ENCODE peak calls at places on chromosomes 12 and 14, in four cellular contexts. T is heart right ventricle, Y is GM13976, I is neural crest cell. Q is an unnamed sample.

GRCh38 chr12:90062799-90063198 is 354.2 kb upstream of the ATP2B1 start:
- DNase-seq in T (no peak), Y (no peak), I (no peak), Q (no peak)

GRCh38 chr12:114668151-114668891 is 15.7 kb downstream of the TBX3 start:
- DNase-seq in T (peak), Y (peak), I (peak), Q (peak)

GRCh38 chr12:94987806-94988205 is 15.7 kb downstream of the NDUFA12 start:
- DNase-seq in T (no peak), Y (no peak), I (no peak), Q (no peak)

GRCh38 chr14:31945074-31945613 is 132.0 kb upstream of the ARHGAP5 start:
- DNase-seq in T (no peak), Y (no peak), I (no peak), Q (no peak)

GRCh38 chr12:44159211-44159610 is 323.3 kb downstream of the TMEM117 start:
- DNase-seq in T (no peak), Y (no peak), I (no peak), Q (no peak)

GRCh38 chr12:5556033-5556614 is 124.2 kb downstream of the NTF3 start:
- DNase-seq in T (no peak), Y (no peak), I (peak), Q (peak)

GRCh38 chr12:12032260-12032761 is 38.4 kb upstream of the BCL2L14 start:
- DNase-seq in T (no peak), Y (peak), I (no peak), Q (no peak)

GRCh38 chr12:47602949-47603558 is 102.8 kb downstream of the RPAP3 start:
- DNase-seq in T (no peak), Y (no peak), I (no peak), Q (no peak)

GRCh38 chr12:32149489-32149888 is 42.8 kb downstream of the BICD1 start:
- DNase-seq in T (no peak), Y (no peak), I (no peak), Q (no peak)

GRCh38 chr14:58812050-58812690 is 174.4 kb downstream of the DACT1 start:
- DNase-seq in T (no peak), Y (peak), I (no peak), Q (no peak)

GRCh38 chr12:11724888-11725310 is 75.4 kb downstream of the ETV6 start:
- DNase-seq in T (no peak), Y (no peak), I (no peak), Q (no peak)

GRCh38 chr14:105196228-105196960 is 15.3 kb upstream of the NUDT14 start:
- DNase-seq in T (peak), Y (no peak), I (peak), Q (no peak)

GRCh38 chr12:110739488-110739887 is 3.2 kb downstream of the PPP1CC start:
- DNase-seq in T (no peak), Y (no peak), I (no peak), Q (no peak)

GRCh38 chr14:87868920-87869319 is 124.1 kb downstream of the GALC start:
- DNase-seq in T (no peak), Y (no peak), I (no peak), Q (no peak)

GRCh38 chr12:569803-570236 is 93.4 kb downstream of the NINJ2 start:
- DNase-seq in T (peak), Y (peak), I (peak), Q (peak)

GRCh38 chr14:92675421-92675820 is 73.0 kb downstream of the LGMN start:
- DNase-seq in T (no peak), Y (no peak), I (no peak), Q (peak)

GRCh38 chr12:109428038-109428629 is 49.0 kb downstream of the KCTD10 start:
- DNase-seq in T (peak), Y (peak), I (peak), Q (peak)

GRCh38 chr12:99111600-99111999 is 466.5 kb downstream of the APAF1 start:
- DNase-seq in T (no peak), Y (no peak), I (no peak), Q (no peak)

GRCh38 chr14:69685716-69686115 is 74.3 kb downstream of the SUSD6 start:
- DNase-seq in T (peak), Y (no peak), I (no peak), Q (peak)

GRCh38 chr12:44509471-44509870 is 366.6 kb downstream of the NELL2 start:
- DNase-seq in T (no peak), Y (no peak), I (no peak), Q (no peak)

GRCh38 chr12:121295746-121296617 is 527 bp downstream of the CAMKK2 start:
- DNase-seq in T (no peak), Y (peak), I (peak), Q (peak)

GRCh38 chr14:90753456-90754005 is 62.7 kb downstream of the TTC7B start:
- DNase-seq in T (no peak), Y (no peak), I (no peak), Q (no peak)

GRCh38 chr14:56422703-56423213 is 156.8 kb upstream of the TMEM260 start:
- DNase-seq in T (peak), Y (peak), I (no peak), Q (no peak)

GRCh38 chr12:94266796-94267529 is 118.6 kb downstream of the PLXNC1 start:
- DNase-seq in T (no peak), Y (no peak), I (no peak), Q (no peak)

GRCh38 chr12:106037524-106038298 is 101.0 kb downstream of the NUAK1 start:
- DNase-seq in T (no peak), Y (no peak), I (no peak), Q (no peak)

GRCh38 chr12:50197297-50197727 is 30.1 kb upstream of the CERS5 start:
- DNase-seq in T (no peak), Y (no peak), I (no peak), Q (no peak)
- TF ChIP-seq CTCF in T (no peak), Y (no peak), I (no peak), Q (no peak)

GRCh38 chr12:132238487-132239248 is 90.7 kb downstream of the GALNT9 start:
- DNase-seq in T (no peak), Y (no peak), I (no peak), Q (no peak)
- TF ChIP-seq CTCF in T (no peak), Y (no peak), I (no peak), Q (no peak)

GRCh38 chr12:2318286-2318685 is 265.5 kb downstream of the CACNA1C start:
- DNase-seq in T (no peak), Y (no peak), I (no peak), Q (no peak)

GRCh38 chr12:2314492-2314891 is 261.7 kb downstream of the CACNA1C start:
- DNase-seq in T (no peak), Y (no peak), I (no peak), Q (no peak)

GRCh38 chr12:2319747-2320146 is 267.0 kb downstream of the CACNA1C start:
- DNase-seq in T (no peak), Y (no peak), I (no peak), Q (no peak)

GRCh38 chr12:2319136-2319535 is 266.3 kb downstream of the CACNA1C start:
- DNase-seq in T (no peak), Y (no peak), I (no peak), Q (no peak)

GRCh38 chr12:2317819-2318218 is 265.0 kb downstream of the CACNA1C start:
- DNase-seq in T (no peak), Y (no peak), I (no peak), Q (no peak)
- TF ChIP-seq CTCF in T (no peak), Y (no peak), I (peak), Q (no peak)

GRCh38 chr14:36507847-36508417 is 12.1 kb downstream of the NKX2-1 start:
- DNase-seq in T (no peak), Y (no peak), I (no peak), Q (no peak)
- TF ChIP-seq CTCF in T (no peak), Y (no peak), I (no peak), Q (no peak)

DNA sequence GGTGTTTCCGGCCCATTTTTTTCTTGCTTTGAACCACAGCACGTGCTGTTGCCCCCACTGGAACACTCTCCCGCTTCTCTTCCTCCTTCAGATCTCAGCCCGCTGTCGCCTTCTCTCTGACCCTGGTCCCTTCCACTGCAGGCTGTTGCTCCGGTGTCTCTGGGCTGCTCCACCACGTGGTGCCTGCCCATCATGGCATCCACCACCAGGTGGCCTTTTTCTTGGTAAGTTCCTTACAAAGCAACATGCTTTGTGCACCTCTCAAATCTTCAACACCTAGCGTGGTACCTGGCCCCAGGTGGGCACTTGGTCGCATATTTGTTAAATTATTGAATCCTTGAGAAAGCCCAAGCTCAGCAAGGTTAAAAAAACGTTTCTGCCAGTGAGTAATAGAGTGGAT is 19.1 kb downstream of the TUNAR start:
- DNase-seq in T (no peak), Y (peak), I (no peak), Q (no peak)
- TF ChIP-seq CTCF in T (no peak), Y (no peak), I (peak), Q (no peak)

Q was measured in left lung.